ENCODE peak calls at places on chromosomes 11 and 22, in nine cellular contexts. D is GM12865; H is NCI-H2081; F is coronary artery; W is NCI-H1105 treated with DMSO at 0.1 percent for 48 hours; M is stimulated activated CD8-positive, alpha-beta memory T cell treated with anti-CD3 and anti-CD28 coated beads, Interleukin-12 subunit alpha, Interleukin-12 subunit beta, amount 100 ng/mL, for 4 hours; Y is neural crest cell; N is COLO829; C is foreskin fibroblast. P is an unnamed sample.

GRCh38 chr22:45334528-45334927 is 24.8 kb downstream of the FAM118A start:
- DNase-seq in D (no peak), H (no peak), F (no peak), W (no peak), M (no peak), Y (no peak), N (no peak), C (no peak), P (no peak)

GRCh38 chr22:50059185-50059880 is 1.2 kb upstream of the TTLL8 start:
- DNase-seq in D (no peak), H (no peak), F (peak; percentile 64), W (no peak), M (no peak), Y (peak; percentile 41), N (no peak), C (peak; percentile 20), P (no peak)

GRCh38 chr11:35752115-35752514 is 89.5 kb downstream of the TRIM44 start:
- DNase-seq in D (no peak), H (no peak), F (no peak), W (no peak), M (no peak), Y (no peak), N (no peak), C (no peak), P (no peak)

GRCh38 chr11:119907934-119908760 is 179.1 kb upstream of the NECTIN1 start:
- DNase-seq in D (no peak), H (peak; percentile 68), F (no peak), W (no peak), M (no peak), Y (no peak), N (no peak), C (no peak), P (no peak)

GRCh38 chr11:78564889-78565467 is 9.7 kb downstream of the NARS2 start:
- DNase-seq in D (no peak), H (no peak), F (no peak), W (no peak), M (no peak), Y (no peak), N (no peak), C (no peak), P (no peak)

GRCh38 chr11:117570701-117571100 is 226.3 kb downstream of the DSCAML1 start:
- DNase-seq in D (no peak), H (no peak), F (no peak), W (peak; percentile 16), M (no peak), Y (no peak), N (no peak), C (no peak), P (no peak)

GRCh38 chr11:9875862-9876261 is 212.0 kb downstream of the SWAP70 start:
- DNase-seq in D (no peak), H (no peak), F (no peak), W (no peak), M (no peak), Y (no peak), N (no peak), C (no peak), P (no peak)

GRCh38 chr11:12451179-12451814 is 73.9 kb downstream of the PARVA start:
- DNase-seq in D (no peak), H (no peak), F (no peak), W (no peak), M (no peak), Y (no peak), N (no peak), C (no peak), P (no peak)